ENCODE peak calls at places on chromosomes 16 and 17, in eight cellular contexts. D is H4; H is NCI-H2107; L is activated gamma-delta T cell; Q is stimulated activated CD4-positive, alpha-beta T cell treated with anti-CD3 and anti-CD28 coated beads, Interleukin-15, amount 100 ng/mL, for 1 hour; V is colonic mucosa; I is AG20443; A is GOT3. O is an unnamed sample.
A peak's percentile ranks its signal among the peaks of the same experiment; 100 is the strongest.

GRCh38 chr16:80142276-80142675 is 398.5 kb upstream of the DYNLRB2 start:
- DNase-seq in D (no peak), H (no peak), L (no peak), Q (no peak), V (no peak), I (no peak), A (no peak), O (no peak)

GRCh38 chr17:66964083-66964771 is at the start of gene CACNG4:
- DNase-seq in D (no peak), H (no peak), L (no peak), Q (no peak), V (no peak), I (peak; percentile 33), A (no peak), O (no peak)

GRCh38 chr17:33284022-33284421 is 9.1 kb downstream of the ASIC2 start:
- DNase-seq in D (peak; percentile 45), H (no peak), L (no peak), Q (no peak), V (peak; percentile 62), I (peak; percentile 81), A (no peak), O (peak; percentile 24)

GRCh38 chr17:9386401-9386800 is 189.2 kb downstream of the STX8 start:
- DNase-seq in D (no peak), H (no peak), L (no peak), Q (no peak), V (peak; percentile 28), I (no peak), A (no peak), O (no peak)

GRCh38 chr16:57245472-57246113 is 534 bp downstream of the ARL2BP start:
- DNase-seq in D (no peak), H (no peak), L (no peak), Q (no peak), V (peak; percentile 52), I (peak; percentile 46), A (no peak), O (no peak)

GRCh38 chr17:1511756-1512321 is 4.6 kb downstream of the INPP5K start:
- DNase-seq in D (no peak), H (no peak), L (no peak), Q (no peak), V (peak; percentile 75), I (peak; percentile 62), A (no peak), O (no peak)

GRCh38 chr16:56841233-56841632 is 23.8 kb upstream of the SLC12A3 start:
- DNase-seq in D (no peak), H (no peak), L (no peak), Q (no peak), V (no peak), I (peak; percentile 70), A (no peak), O (peak; percentile 71)

GRCh38 chr17:78351449-78352006 is 8.3 kb downstream of the SOCS3 start:
- DNase-seq in D (peak; percentile 81), H (no peak), L (no peak), Q (no peak), V (peak; percentile 84), I (peak; percentile 83), A (peak; percentile 71), O (no peak)

GRCh38 chr16:89693931-89694783 is 7.3 kb downstream of the SPATA2L start:
- DNase-seq in D (peak; percentile 5), H (no peak), L (no peak), Q (no peak), V (no peak), I (no peak), A (no peak), O (no peak)

GRCh38 chr17:14752007-14752406 is 451.1 kb downstream of the HS3ST3B1 start:
- DNase-seq in D (no peak), H (no peak), L (no peak), Q (no peak), V (no peak), I (no peak), A (no peak), O (no peak)

GRCh38 chr16:29898786-29899515 is 399 bp downstream of the SEZ6L2 start:
- DNase-seq in D (peak; percentile 3), H (no peak), L (no peak), Q (no peak), V (peak; percentile 56), I (peak; percentile 60), A (no peak), O (no peak)

GRCh38 chr16:73713301-73713700 is 583.3 kb upstream of the PSMD7 start:
- DNase-seq in D (no peak), H (no peak), L (no peak), Q (no peak), V (no peak), I (no peak), A (no peak), O (no peak)

GRCh38 chr16:82603784-82604411 is 22.9 kb upstream of the CDH13 start:
- DNase-seq in D (peak; percentile 45), H (no peak), L (no peak), Q (no peak), V (peak; percentile 29), I (peak; percentile 77), A (no peak), O (no peak)

GRCh38 chr17:2853111-2853721 is 57.0 kb downstream of the RAP1GAP2 start:
- DNase-seq in D (no peak), H (no peak), L (peak; percentile 23), Q (peak; percentile 9), V (peak; percentile 65), I (peak; percentile 84), A (no peak), O (no peak)

GRCh38 chr17:63446981-63447687 is 1.0 kb upstream of the CYB561 start:
- DNase-seq in D (no peak), H (no peak), L (peak; percentile 22), Q (peak; percentile 11), V (peak; percentile 58), I (no peak), A (no peak), O (no peak)

GRCh38 chr16:30457743-30458560 is 12.3 kb upstream of the SEPHS2 start:
- DNase-seq in D (no peak), H (no peak), L (no peak), Q (no peak), V (no peak), I (no peak), A (no peak), O (no peak)

GRCh38 chr16:35344012-35344762 is 1884.8 kb downstream of the TP53TG3F start:
- DNase-seq in D (no peak), H (no peak), L (no peak), Q (no peak), V (no peak), I (no peak), A (no peak), O (no peak)

GRCh38 chr16:31350275-31351005 is 4.5 kb upstream of the ITGAX start:
- DNase-seq in D (no peak), H (no peak), L (no peak), Q (no peak), V (no peak), I (no peak), A (no peak), O (no peak)

GRCh38 chr16:79165541-79165940 is 435.0 kb downstream of the MAF start:
- DNase-seq in D (no peak), H (no peak), L (no peak), Q (no peak), V (no peak), I (no peak), A (no peak), O (no peak)

GRCh38 chr17:82931696-82932060 is 91.9 kb upstream of the ZNF750 start:
- DNase-seq in D (peak; percentile 50), H (no peak), L (no peak), Q (no peak), V (peak; percentile 26), I (peak; percentile 81), A (peak; percentile 61), O (peak; percentile 16)